ENCODE peak calls at places on chromosomes 13 and 19, in four cellular contexts. W is Peyer's patch, E is transverse colon, G is psoas muscle. M is an unnamed sample.

GRCh38 chr19:37977992-37978391 is 71.0 kb downstream of the SIPA1L3 start:
- DNase-seq in W (peak; percentile 65), E (no peak), G (no peak), M (no peak)

GRCh38 chr19:18668252-18668631 is 15.2 kb upstream of the CRTC1 start:
- DNase-seq in W (no peak), E (no peak), G (peak; percentile 47), M (no peak)

GRCh38 chr13:104694397-104694796 is 1628.2 kb upstream of the SLC10A2 start:
- DNase-seq in W (no peak), E (no peak), G (no peak), M (no peak)

GRCh38 chr19:39870171-39870971 is 24.2 kb upstream of the FBL start:
- DNase-seq in W (no peak), E (no peak), G (no peak), M (no peak)

GRCh38 chr13:29901714-29902631 is 51.6 kb upstream of the UBL3 start:
- DNase-seq in W (no peak), E (peak; percentile 49), G (peak; percentile 58), M (peak; percentile 25)

GRCh38 chr19:10899171-10899653 is 27.9 kb downstream of the CARM1 start:
- DNase-seq in W (no peak), E (peak; percentile 92), G (peak; percentile 91), M (peak; percentile 93)

GRCh38 chr13:29573190-29573589 is 22.3 kb downstream of the SLC7A1 start:
- DNase-seq in W (no peak), E (peak; percentile 78), G (peak; percentile 70), M (peak; percentile 78)

GRCh38 chr13:50866817-50867640 is 23.5 kb upstream of the DLEU7 start:
- DNase-seq in W (no peak), E (no peak), G (no peak), M (no peak)

GRCh38 chr19:10135551-10136334 is 16.0 kb upstream of the EIF3G start:
- DNase-seq in W (no peak), E (no peak), G (no peak), M (no peak)

GRCh38 chr19:17500447-17501198 is 10.8 kb upstream of the PGLS start:
- DNase-seq in W (no peak), E (no peak), G (no peak), M (no peak)
- H3K27ac ChIP-seq in W (peak overlapping the region; percentile 27), E (no peak overlapping the region), G (peak overlapping the region; percentile 72), M (no peak overlapping the region)

DNA sequence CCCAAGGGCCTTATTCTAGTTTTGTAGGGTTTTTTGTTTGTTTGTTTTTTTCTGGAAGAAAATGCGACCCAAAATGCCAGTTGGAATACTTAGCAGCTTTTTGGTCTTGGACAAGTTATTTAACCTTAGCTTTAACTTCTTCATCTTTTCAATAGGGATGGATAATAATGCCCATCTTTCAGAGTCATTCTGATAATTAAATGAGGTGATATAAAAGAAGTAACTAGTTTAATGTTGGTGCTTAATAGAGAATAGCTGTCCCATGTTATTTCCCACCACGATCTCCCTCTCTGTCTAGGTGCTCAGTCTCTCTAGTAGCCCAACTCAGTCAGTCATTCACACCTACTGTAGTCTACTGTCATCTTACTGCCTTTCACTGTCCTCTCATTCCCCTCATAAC is 8.0 kb downstream of the LSM14A start:
- DNase-seq in W (no peak), E (no peak), G (no peak), M (no peak)
- H3K4me1 ChIP-seq in W (peaks cover 3% of the 10 kb centered on the region), E (peaks cover 66% of the 10 kb centered on the region), G (peaks cover 73% of the 10 kb centered on the region), M (peaks cover 95% of the 10 kb centered on the region)

GRCh38 chr19:1749373-1750342 is 3.6 kb upstream of the ONECUT3 start:
- DNase-seq in W (no peak), E (no peak), G (no peak), M (no peak)
- H3K4me3 ChIP-seq in W (no peak overlapping the region), E (peak overlapping the region; percentile 9), G (peak overlapping the region; percentile 22), M (no peak overlapping the region)

DNA sequence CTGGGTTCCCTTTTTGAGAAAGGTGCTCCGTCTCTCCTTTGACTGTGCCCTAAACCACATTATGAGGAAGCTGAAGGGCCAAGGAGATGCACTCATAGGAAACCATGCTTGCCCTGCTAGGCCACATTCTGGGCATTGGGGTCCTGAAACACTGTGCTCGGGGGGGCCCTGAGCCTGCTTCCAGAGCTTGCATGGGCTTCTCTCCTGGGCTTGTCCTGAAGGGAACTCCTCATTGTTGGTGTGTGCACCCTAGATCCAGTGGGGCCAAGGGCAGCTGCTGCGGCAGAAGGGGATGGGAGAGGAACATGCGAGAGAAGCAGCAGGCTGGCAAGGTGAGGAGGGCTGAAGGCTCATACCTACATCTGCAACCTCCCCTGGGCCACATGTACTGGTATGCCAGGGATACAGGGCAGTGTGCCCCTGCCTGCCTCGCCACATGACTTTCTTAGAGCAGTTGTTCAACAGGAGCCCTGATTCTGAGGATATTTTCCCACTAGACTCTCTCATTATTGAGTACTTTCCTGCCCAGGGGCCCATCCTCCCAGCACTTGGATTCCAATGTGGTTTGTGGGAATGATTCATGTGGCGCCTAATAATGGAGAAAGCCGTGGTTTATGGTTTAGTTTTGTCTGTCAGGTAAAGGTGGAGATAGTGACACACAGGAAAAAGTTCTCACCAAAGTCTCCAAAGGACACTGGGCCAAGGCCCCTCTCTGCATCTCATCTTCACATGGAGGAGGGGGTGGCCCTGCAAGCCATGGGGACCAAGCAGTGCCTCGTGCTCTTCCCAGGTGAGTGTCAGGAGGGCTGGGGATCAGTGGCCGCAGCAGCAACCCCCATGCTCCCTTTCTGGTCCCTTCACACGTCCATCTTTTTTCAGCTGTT is 87.7 kb downstream of the RGCC start:
- DNase-seq in W (no peak), E (no peak), G (no peak), M (no peak)
- H3K27ac ChIP-seq in W (no peak overlapping the region), E (no peak overlapping the region), G (no peak overlapping the region), M (no peak overlapping the region)

GRCh38 chr13:98055623-98056022 is 87.3 kb upstream of the FARP1 start:
- DNase-seq in W (no peak), E (no peak), G (no peak), M (no peak)

GRCh38 chr13:98056839-98057410 is 86.0 kb upstream of the FARP1 start:
- DNase-seq in W (no peak), E (no peak), G (no peak), M (no peak)

GRCh38 chr13:98060282-98060681 is 82.6 kb upstream of the FARP1 start:
- DNase-seq in W (no peak), E (no peak), G (no peak), M (no peak)

GRCh38 chr13:98054301-98054700 is 88.6 kb upstream of the FARP1 start:
- DNase-seq in W (no peak), E (no peak), G (no peak), M (no peak)

GRCh38 chr13:98059276-98059675 is 83.6 kb upstream of the FARP1 start:
- DNase-seq in W (no peak), E (no peak), G (no peak), M (no peak)
- H3K4me1 ChIP-seq in W (no peaks in the 10 kb centered on the region), E (no peaks in the 10 kb centered on the region), G (no peaks in the 10 kb centered on the region), M (no peaks in the 10 kb centered on the region)

GRCh38 chr19:2042485-2043268 is 8.4 kb downstream of the MKNK2 start:
- DNase-seq in W (no peak), E (peak; percentile 50), G (peak; percentile 85), M (peak; percentile 60)

GRCh38 chr19:2043269-2043641 is 7.8 kb downstream of the MKNK2 start:
- DNase-seq in W (no peak), E (no peak), G (peak; percentile 75), M (peak; percentile 53)

GRCh38 chr19:2041436-2041685 is 9.7 kb downstream of the MKNK2 start:
- DNase-seq in W (no peak), E (no peak), G (no peak), M (no peak)

GRCh38 chr19:2040647-2041435 is 10.2 kb downstream of the MKNK2 start:
- DNase-seq in W (no peak), E (no peak), G (peak; percentile 66), M (no peak)

GRCh38 chr19:2041686-2042484 is 9.2 kb downstream of the MKNK2 start:
- DNase-seq in W (peak; percentile 98), E (peak; percentile 99), G (peak; percentile 99), M (peak; percentile 99)
- H3K4me3 ChIP-seq in W (peak overlapping the region; percentile 20), E (peak overlapping the region; percentile 36), G (peak overlapping the region; percentile 61), M (no peak overlapping the region)

GRCh38 chr13:76148926-76149325 is 512.8 kb downstream of the LMO7 start:
- DNase-seq in W (no peak), E (no peak), G (no peak), M (no peak)
- H3K27ac ChIP-seq in W (no peak overlapping the region), E (no peak overlapping the region), G (no peak overlapping the region), M (no peak overlapping the region)

DNA sequence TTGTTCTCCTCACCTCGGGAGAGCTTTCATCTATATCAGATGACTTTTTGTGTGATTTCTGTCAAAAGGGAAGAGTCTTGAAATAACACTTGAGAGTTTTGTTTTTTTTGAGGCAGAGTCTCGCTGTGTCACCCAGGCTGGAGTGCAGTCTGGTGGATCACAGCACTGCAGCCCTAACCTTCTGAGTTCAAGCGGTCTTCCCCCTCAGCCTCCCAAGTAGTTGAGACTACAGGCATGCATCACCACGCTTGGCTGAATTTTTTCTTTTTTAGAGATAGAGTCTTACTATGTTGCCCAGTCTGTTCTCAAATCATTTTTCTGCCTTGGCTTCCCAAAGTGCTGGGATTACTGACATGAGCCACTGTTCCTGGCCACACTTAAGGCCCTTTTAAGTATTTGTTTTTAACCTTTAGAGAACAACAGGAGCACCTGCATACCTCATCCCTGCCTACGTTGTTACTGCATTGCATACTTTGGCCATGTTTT is 11.4 kb downstream of the NDFIP2 start:
- DNase-seq in W (no peak), E (no peak), G (no peak), M (no peak)
- H3K4me1 ChIP-seq in W (no peaks in the 10 kb centered on the region), E (peaks cover 18% of the 10 kb centered on the region), G (peaks cover 14% of the 10 kb centered on the region), M (peaks cover 43% of the 10 kb centered on the region)

M was measured in body of pancreas.